ENCODE peak calls at places on chromosomes 13 and 19, in nine cellular contexts. E is uterus, L is colonic mucosa, M is heart left ventricle, P is esophagus squamous epithelium, W is left ventricle myocardium inferior, H is Peyer's patch, Z is MM.1S, O is lower lobe of right lung. C is an unnamed sample.

GRCh38 chr13:76697277-76697676 is 188.9 kb downstream of the KCTD12 start:
- DNase-seq in M (no peak), Z (no peak), E (no peak), W (no peak), L (no peak), P (no peak), O (no peak), H (no peak), C (no peak)

GRCh38 chr13:90420683-90421082 is 926.8 kb upstream of the MIR17HG start:
- DNase-seq in W (no peak), P (no peak), O (no peak), Z (no peak), L (no peak), H (no peak), M (no peak), E (no peak), C (no peak)

GRCh38 chr19:17303940-17304267 is 679 bp upstream of the ABHD8 start:
- DNase-seq in O (peak; percentile 61), M (no peak), Z (no peak), E (peak; percentile 26), W (no peak), H (no peak), P (no peak), L (no peak), C (no peak)

GRCh38 chr19:5844456-5845433 is 5.2 kb upstream of the FUT6 start:
- DNase-seq in L (no peak), M (no peak), W (no peak), H (no peak), O (no peak), Z (no peak), P (no peak), E (no peak), C (no peak)

GRCh38 chr13:51562011-51562671 is 22.1 kb upstream of the WDFY2 start:
- DNase-seq in L (no peak), H (no peak), P (no peak), O (no peak), E (no peak), M (no peak), Z (peak; percentile 46), W (no peak), C (no peak)

GRCh38 chr13:62014299-62014698 is 598.6 kb upstream of the PCDH20 start:
- DNase-seq in E (no peak), W (no peak), L (no peak), H (no peak), O (no peak), Z (no peak), P (no peak), M (no peak), C (no peak)

GRCh38 chr13:46071590-46072249 is 19.2 kb upstream of the ZC3H13 start:
- DNase-seq in M (no peak), H (no peak), P (no peak), O (no peak), L (no peak), Z (no peak), W (no peak), E (no peak), C (peak; percentile 71)

GRCh38 chr19:5539431-5539833 is 28.3 kb downstream of the TINCR start:
- DNase-seq in L (no peak), H (no peak), O (no peak), M (no peak), W (peak; percentile 38), P (no peak), Z (no peak), E (no peak), C (peak; percentile 80)

GRCh38 chr13:32538621-32539246 is at the start of gene N4BP2L2:
- DNase-seq in P (peak; percentile 70), O (peak; percentile 95), L (peak; percentile 96), W (peak; percentile 90), M (peak; percentile 94), H (peak; percentile 97), Z (peak; percentile 93), E (peak; percentile 96), C (peak; percentile 97)

GRCh38 chr19:27776020-27776419 is 1436.9 kb downstream of the UQCRFS1 start:
- DNase-seq in L (no peak), W (no peak), E (no peak), Z (no peak), H (no peak), O (no peak), P (no peak), M (no peak), C (peak; percentile 81)

GRCh38 chr19:48745208-48745995 is 1.3 kb downstream of the IZUMO1 start:
- DNase-seq in P (no peak), E (peak; percentile 65), L (peak; percentile 72), H (peak; percentile 79), W (no peak), M (no peak), Z (peak; percentile 56), O (no peak), C (peak; percentile 82)

GRCh38 chr13:22915442-22916082 is 265.2 kb upstream of the SGCG start:
- DNase-seq in P (no peak), M (peak; percentile 72), L (peak; percentile 43), O (peak; percentile 59), Z (peak; percentile 10), W (peak; percentile 38), H (no peak), E (peak; percentile 54), C (peak; percentile 95)

GRCh38 chr13:44304433-44304725 is 69.2 kb upstream of the SERP2 start:
- DNase-seq in Z (no peak), E (no peak), L (no peak), P (no peak), O (no peak), H (no peak), M (no peak), W (no peak), C (no peak)

GRCh38 chr13:39503048-39503447 is 99.9 kb downstream of the LHFPL6 start:
- DNase-seq in W (no peak), P (no peak), M (no peak), O (no peak), Z (no peak), H (no peak), L (no peak), E (no peak), C (no peak)

GRCh38 chr19:13033819-13034611 is 38.7 kb downstream of the NFIX start:
- DNase-seq in W (peak; percentile 86), Z (peak; percentile 46), L (peak; percentile 89), E (peak; percentile 77), O (peak; percentile 79), H (peak; percentile 87), M (peak; percentile 88), P (no peak), C (peak; percentile 91)

GRCh38 chr13:46962286-46962941 is 65.6 kb upstream of the HTR2A start:
- DNase-seq in Z (no peak), H (no peak), O (no peak), E (no peak), M (no peak), W (no peak), L (no peak), P (no peak), C (no peak)

GRCh38 chr19:45917421-45918091 is 3.0 kb upstream of the NANOS2 start:
- DNase-seq in O (no peak), W (no peak), Z (no peak), L (no peak), E (no peak), P (no peak), M (no peak), H (no peak), C (no peak)
- H3K27ac ChIP-seq in O (no peak overlapping the region), W (no peak overlapping the region), Z (no peak overlapping the region), L (no peak overlapping the region), E (no peak overlapping the region), P (no peak overlapping the region), M (no peak overlapping the region), H (no peak overlapping the region), C (no peak overlapping the region)

GRCh38 chr19:44107751-44108150 is 5.4 kb upstream of the ZNF225 start:
- DNase-seq in O (no peak), M (no peak), H (no peak), P (no peak), W (no peak), E (no peak), Z (no peak), L (no peak), C (no peak)
- H3K4me3 ChIP-seq in O (no peak overlapping the region), M (no peak overlapping the region), H (no peak overlapping the region), P (no peak overlapping the region), W (no peak overlapping the region), E (no peak overlapping the region), Z (no peak overlapping the region), L (no peak overlapping the region), C (peak overlapping the region; percentile 2)

DNA sequence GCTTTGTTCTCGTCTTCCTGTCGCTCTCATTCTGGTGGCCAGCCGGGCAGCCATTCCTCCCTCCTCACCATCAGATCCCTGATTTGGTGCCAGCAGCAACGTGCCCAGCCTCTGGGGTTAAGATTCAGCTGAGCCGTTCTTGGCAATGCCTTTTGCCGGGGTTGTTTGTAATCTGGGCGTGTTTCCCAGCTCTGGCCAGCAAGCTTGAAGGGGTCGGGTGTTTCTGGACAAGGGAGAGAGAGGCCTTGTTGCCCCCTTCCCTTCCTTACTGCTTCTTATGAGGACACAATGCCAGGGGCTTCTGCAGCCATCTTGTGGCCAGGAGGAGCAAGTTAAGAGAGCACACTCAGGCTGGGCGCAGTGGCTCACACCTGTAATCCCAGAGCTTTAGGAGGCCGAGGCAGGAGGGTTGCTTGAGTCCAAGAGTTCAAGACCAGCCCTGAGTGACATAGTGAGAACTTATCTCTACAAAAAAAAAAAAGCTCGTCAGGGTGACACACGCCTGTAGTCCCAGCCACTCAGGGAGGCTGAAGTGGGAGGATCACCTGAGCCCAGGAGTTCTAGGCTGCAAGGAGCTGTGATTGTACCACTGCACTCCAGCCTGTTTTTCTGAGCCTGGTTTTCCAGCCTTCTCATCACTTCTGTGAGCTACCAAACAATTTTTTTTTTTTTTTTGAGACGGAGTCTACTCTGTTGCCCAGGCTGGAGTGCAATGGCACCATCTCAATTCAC is 10.7 kb upstream of the CRTC1 start:
- DNase-seq in M (no peak), W (no peak), E (no peak), P (no peak), L (no peak), Z (no peak), H (no peak), O (no peak), C (no peak)
- TF ChIP-seq CTCF in M (peak; percentile 12), W (no peak), E (peak; percentile 17), P (no peak), L (no peak), Z (no peak), H (no peak), O (no peak), C (peak; percentile 63)

GRCh38 chr19:33521480-33522370 is at the start of gene PEPD:
- DNase-seq in L (peak; percentile 92), O (peak; percentile 91), E (peak; percentile 93), W (peak; percentile 93), P (peak; percentile 58), Z (peak; percentile 86), M (peak; percentile 94), H (peak; percentile 95), C (peak; percentile 99)
- H3K27ac ChIP-seq in L (no peak within 1 kb of the TSS), O (peak within 1 kb of the TSS; percentile 78), E (peak within 1 kb of the TSS; percentile 70), W (peak within 1 kb of the TSS; percentile 75), P (peak within 1 kb of the TSS; percentile 9), Z (no peak within 1 kb of the TSS), M (no peak within 1 kb of the TSS), H (peak within 1 kb of the TSS; percentile 75), C (no peak within 1 kb of the TSS)

DNA sequence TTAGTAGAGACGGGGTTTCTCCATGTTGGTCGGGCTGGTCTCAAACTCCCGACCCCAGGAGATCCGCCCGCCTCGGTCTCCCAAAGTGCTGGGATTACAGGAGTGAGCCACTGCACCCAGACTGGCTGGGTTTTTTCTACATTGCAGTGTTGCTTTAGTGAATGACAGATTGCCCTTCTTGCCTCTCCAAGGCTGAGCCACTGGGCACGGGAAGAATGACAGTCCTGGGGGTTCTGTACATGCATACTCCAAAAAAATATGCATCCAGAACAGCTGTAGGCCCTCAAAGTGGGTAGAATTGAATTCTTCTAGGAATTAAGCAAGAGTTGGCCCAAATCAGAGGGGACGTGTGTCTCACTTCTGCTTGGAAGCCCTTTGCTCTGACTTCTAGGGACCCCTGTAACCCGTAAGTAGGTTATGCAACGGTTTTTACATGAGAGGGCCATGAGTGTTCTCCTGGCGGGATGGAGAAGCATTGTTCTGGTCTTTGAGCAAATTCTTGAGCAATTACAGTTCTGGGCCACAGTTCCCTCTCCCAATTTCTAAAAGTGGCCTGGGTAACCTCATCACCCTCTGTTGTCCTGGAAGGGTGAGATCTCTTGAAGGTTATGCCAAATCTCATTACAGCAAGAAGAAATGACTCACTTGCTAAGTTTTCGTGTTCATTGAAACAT is 3.6 kb downstream of the ACTN4 start:
- DNase-seq in P (no peak), M (no peak), H (no peak), L (no peak), O (no peak), W (no peak), Z (no peak), E (peak; percentile 84), C (no peak)
- H3K4me3 ChIP-seq in P (peak overlapping the region; percentile 99), M (peak overlapping the region; percentile 98), H (peak overlapping the region; percentile 89), L (peak overlapping the region; percentile 79), O (peak overlapping the region; percentile 83), W (peak overlapping the region; percentile 94), Z (no peak overlapping the region), E (peak overlapping the region; percentile 97), C (peak overlapping the region; percentile 99)

C was measured in endodermal cell.